ENCODE peak calls at places on chromosome 19, in four cellular contexts. K is K562, P is GM12891, Y is GM12878. A is an unnamed sample.

GRCh38 chr19:38059897-38060296 is 152.9 kb downstream of the SIPA1L3 start:
- DNase-seq in K (no peak), P (no peak), Y (no peak), A (peak)

GRCh38 chr19:47509170-47509847 is 5.6 kb downstream of the NAPA start:
- DNase-seq in K (no peak), P (no peak), Y (no peak), A (no peak)

GRCh38 chr19:1069009-1069779 is 2.2 kb downstream of the ARHGAP45 start:
- DNase-seq in K (no peak), P (no peak), Y (no peak), A (peak)

GRCh38 chr19:50793558-50794065 is 3.4 kb downstream of the ACP4 start:
- DNase-seq in K (no peak), P (no peak), Y (no peak), A (no peak)

GRCh38 chr19:47280183-47280797 is 5.6 kb downstream of the INAFM1 start:
- DNase-seq in K (peak), P (no peak), Y (no peak), A (no peak)

GRCh38 chr19:45421953-45422498 is 1.7 kb downstream of the ERCC1 start:
- DNase-seq in K (no peak), P (no peak), Y (no peak), A (no peak)

GRCh38 chr19:18014197-18014596 is 6.2 kb downstream of the ARRDC2 start:
- DNase-seq in K (no peak), P (no peak), Y (no peak), A (no peak)

GRCh38 chr19:1045247-1045603 is 5.3 kb downstream of the ABCA7 start:
- DNase-seq in K (peak), P (peak), Y (no peak), A (no peak)

GRCh38 chr19:658916-659839 is 3.8 kb downstream of the RNF126 start:
- DNase-seq in K (no peak), P (no peak), Y (no peak), A (no peak)

GRCh38 chr19:4379383-4380253 is 20.7 kb downstream of the SH3GL1 start:
- DNase-seq in K (no peak), P (no peak), Y (peak), A (no peak)

GRCh38 chr19:49506575-49507105 is 5.8 kb upstream of the FCGRT start:
- DNase-seq in K (peak), P (peak), Y (no peak), A (peak)

GRCh38 chr19:18802354-18802753 is 11.2 kb upstream of the COMP start:
- DNase-seq in K (peak), P (no peak), Y (no peak), A (no peak)

GRCh38 chr19:1780272-1780957 is 27.1 kb downstream of the ONECUT3 start:
- DNase-seq in K (peak), P (no peak), Y (no peak), A (no peak)

GRCh38 chr19:55253842-55254624 is 4.8 kb downstream of the PPP6R1 start:
- DNase-seq in K (no peak), P (peak), Y (peak), A (peak)

GRCh38 chr19:2121416-2122051 is 24.8 kb downstream of the IZUMO4 start:
- DNase-seq in K (no peak), P (no peak), Y (no peak), A (no peak)

GRCh38 chr19:41302624-41303351 is 7.2 kb upstream of the CCDC97 start:
- DNase-seq in K (no peak), P (peak), Y (peak), A (peak)
- TF ChIP-seq SPI1 in K (no peak), P (peak), Y (peak), A (no peak)

GRCh38 chr19:30160996-30161655 is 211.1 kb upstream of the ZNF536 start:
- DNase-seq in K (no peak), P (no peak), Y (no peak), A (no peak)
- TF ChIP-seq SPI1 in K (no peak), P (no peak), Y (no peak), A (no peak)

GRCh38 chr19:11674067-11674492 is 64.7 kb downstream of the ZNF823 start:
- DNase-seq in K (no peak), P (no peak), Y (no peak), A (no peak)

GRCh38 chr19:11678504-11678903 is 60.2 kb downstream of the ZNF823 start:
- DNase-seq in K (no peak), P (no peak), Y (no peak), A (no peak)

GRCh38 chr19:11675569-11675968 is 63.2 kb downstream of the ZNF823 start:
- DNase-seq in K (no peak), P (no peak), Y (no peak), A (no peak)

DNA sequence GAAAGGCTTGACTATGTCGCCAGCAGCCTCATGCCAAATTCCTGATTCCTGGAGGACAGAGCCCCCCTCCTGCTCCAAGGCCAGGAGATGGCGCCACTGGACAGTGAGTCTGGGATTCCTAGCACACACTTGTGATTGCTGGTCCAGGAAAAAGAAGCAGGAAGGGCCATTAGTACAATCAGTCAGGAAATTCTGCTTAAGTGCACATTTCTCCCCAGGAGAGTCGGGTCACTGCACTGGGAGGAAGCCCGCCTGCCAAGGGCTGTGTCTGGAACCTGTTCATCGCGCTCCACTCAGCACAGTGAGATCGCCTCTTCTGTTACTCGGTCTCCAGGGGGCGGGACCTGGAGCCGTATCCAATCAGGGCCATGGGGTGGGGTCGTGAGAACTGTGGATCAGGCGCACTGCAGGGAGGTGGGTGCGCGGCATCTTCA is 65.1 kb downstream of the ZNF823 start:
- DNase-seq in K (peak), P (no peak), Y (no peak), A (no peak)
- TF ChIP-seq SPI1 in K (no peak), P (no peak), Y (no peak), A (no peak)

GRCh38 chr19:7792286-7792685 is 29.2 kb downstream of the CLEC4M start:
- DNase-seq in K (no peak), P (no peak), Y (no peak), A (no peak)
- TF ChIP-seq SPI1 in K (no peak), P (no peak), Y (no peak), A (no peak)

GRCh38 chr19:10093295-10094186 is 7.4 kb downstream of the SHFL start:
- DNase-seq in K (peak), P (no peak), Y (no peak), A (no peak)
- TF ChIP-seq SPI1 in K (no peak), P (no peak), Y (no peak), A (no peak)

GRCh38 chr19:39100500-39101166 is 16.5 kb downstream of the ACP7 start:
- DNase-seq in K (no peak), P (no peak), Y (no peak), A (no peak)

GRCh38 chr19:39099341-39099740 is 15.2 kb downstream of the ACP7 start:
- DNase-seq in K (no peak), P (no peak), Y (no peak), A (no peak)

GRCh38 chr19:39103151-39103550 is 19.0 kb downstream of the ACP7 start:
- DNase-seq in K (no peak), P (no peak), Y (no peak), A (no peak)

GRCh38 chr19:39106201-39106600 is 19.4 kb upstream of the PAK4 start:
- DNase-seq in K (no peak), P (no peak), Y (no peak), A (no peak)

GRCh38 chr19:39104104-39104708 is 20.0 kb downstream of the ACP7 start:
- DNase-seq in K (no peak), P (no peak), Y (no peak), A (no peak)
- TF ChIP-seq SPI1 in K (no peak), P (no peak), Y (no peak), A (no peak)

GRCh38 chr19:9345005-9345404 is 17.8 kb upstream of the ZNF177 start:
- DNase-seq in K (no peak), P (no peak), Y (no peak), A (no peak)
- TF ChIP-seq SPI1 in K (no peak), P (no peak), Y (no peak), A (no peak)

GRCh38 chr19:57978586-57979289 is 4.4 kb upstream of the C19orf18 start:
- DNase-seq in K (no peak), P (no peak), Y (no peak), A (no peak)
- TF ChIP-seq SPI1 in K (no peak), P (no peak), Y (no peak), A (no peak)

DNA sequence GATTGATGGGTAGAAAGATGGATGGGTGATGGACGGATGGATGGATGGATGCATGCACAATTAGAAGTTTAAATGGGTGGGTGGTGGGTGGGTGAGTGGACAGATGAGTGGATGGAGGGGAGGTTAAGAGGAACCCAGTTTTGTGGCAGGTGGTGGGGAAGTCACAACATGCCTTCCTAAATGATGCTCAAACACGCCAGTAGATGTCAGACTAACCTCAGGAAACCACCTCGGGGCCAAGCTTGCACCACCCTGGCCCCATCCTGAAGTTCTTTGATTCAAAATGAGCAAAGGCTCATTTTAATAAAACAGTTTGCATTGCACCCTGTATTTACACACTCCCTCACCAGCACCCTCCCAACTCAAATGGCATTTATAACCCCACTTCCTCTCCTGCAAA is 91.3 kb upstream of the CACNA1A start:
- DNase-seq in K (peak), P (peak), Y (peak), A (peak)
- TF ChIP-seq SPI1 in K (peak), P (peak), Y (peak), A (peak)

GRCh38 chr19:14023404-14024235 is 4.3 kb upstream of the RLN3 start:
- DNase-seq in K (peak), P (no peak), Y (no peak), A (peak)
- TF ChIP-seq SPI1 in K (no peak), P (no peak), Y (no peak), A (no peak)